ENCODE peak calls at places on chromosomes 1 and 21, in five cellular contexts. A is gastrocnemius medialis; R is naive thymus-derived CD4-positive, alpha-beta T cell; L is H9; J is A673. P is an unnamed sample.

GRCh38 chr1:116733466-116734108 is 20.6 kb upstream of the CD2 start:
- DNase-seq in A (no peak), R (no peak), L (no peak), J (no peak), P (no peak)

GRCh38 chr1:224528900-224529299 is 87.2 kb upstream of the CNIH3 start:
- DNase-seq in A (no peak), R (no peak), L (no peak), J (peak), P (no peak)

GRCh38 chr1:216688127-216688657 is 35.0 kb downstream of the ESRRG start:
- DNase-seq in A (no peak), R (no peak), L (no peak), J (no peak), P (no peak)

GRCh38 chr1:26602378-26602959 is 72.9 kb downstream of the RPS6KA1 start:
- DNase-seq in A (no peak), R (peak), L (no peak), J (peak), P (no peak)

GRCh38 chr1:113903496-113904291 is 905 bp downstream of the AP4B1 start:
- DNase-seq in A (no peak), R (peak), L (no peak), J (peak), P (no peak)

GRCh38 chr1:27575861-27576331 is 28.0 kb downstream of the AHDC1 start:
- DNase-seq in A (peak), R (no peak), L (peak), J (no peak), P (peak)

GRCh38 chr1:196407358-196408041 is 200.7 kb downstream of the KCNT2 start:
- DNase-seq in A (no peak), R (no peak), L (no peak), J (no peak), P (no peak)

GRCh38 chr1:153922076-153922837 is 515 bp downstream of the GATAD2B start:
- DNase-seq in A (peak), R (no peak), L (no peak), J (peak), P (peak)

GRCh38 chr1:192462630-192463029 is 112.9 kb upstream of the RGS1 start:
- DNase-seq in A (no peak), R (no peak), L (no peak), J (peak), P (no peak)

GRCh38 chr1:1037366-1038327 is 17.7 kb downstream of the AGRN start:
- DNase-seq in A (no peak), R (no peak), L (no peak), J (no peak), P (no peak)

GRCh38 chr1:113027008-113027407 is 46.0 kb upstream of the LRIG2 start:
- DNase-seq in A (peak), R (no peak), L (peak), J (no peak), P (no peak)

GRCh38 chr1:178819123-178819522 is 51.8 kb downstream of the ANGPTL1 start:
- DNase-seq in A (no peak), R (no peak), L (peak), J (no peak), P (no peak)

GRCh38 chr1:18994381-18994780 is 37.9 kb upstream of the IFFO2 start:
- DNase-seq in A (no peak), R (no peak), L (no peak), J (no peak), P (no peak)

GRCh38 chr1:175671066-175671465 is 72.3 kb downstream of the TNR start:
- DNase-seq in A (no peak), R (no peak), L (no peak), J (no peak), P (no peak)

GRCh38 chr1:209405183-209405823 is 178.2 kb upstream of the CAMK1G start:
- DNase-seq in A (no peak), R (no peak), L (no peak), J (no peak), P (no peak)

DNA sequence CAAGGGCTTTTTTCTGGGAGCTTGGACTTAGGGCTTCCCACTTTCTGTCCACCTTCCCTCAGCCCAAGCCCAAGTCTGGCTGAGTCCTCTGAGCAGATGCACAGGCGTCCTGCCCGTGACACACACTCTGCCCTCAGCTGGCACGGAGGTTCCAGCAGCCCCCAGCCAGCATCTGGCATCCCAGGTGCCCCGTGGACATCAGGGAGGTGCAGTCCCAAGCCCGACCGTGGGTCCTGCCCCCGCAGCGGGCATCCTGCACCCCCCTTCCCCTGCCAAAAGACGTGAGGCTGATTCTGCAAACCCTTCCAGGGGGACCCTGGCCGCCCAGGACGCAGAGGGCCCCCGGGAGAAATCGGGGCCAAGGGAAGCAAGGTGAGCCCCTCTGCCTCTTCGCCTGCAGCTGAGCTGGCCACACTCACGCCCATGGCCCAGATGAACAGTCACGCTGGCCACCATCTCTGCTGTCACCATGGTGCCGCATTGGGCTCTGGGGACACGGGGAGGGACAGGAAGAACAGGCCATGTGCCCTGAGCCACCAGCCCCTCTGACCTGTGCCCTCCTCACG is 20.5 kb downstream of the COL6A2 start:
- DNase-seq in A (peak), R (no peak), L (peak), J (no peak), P (peak)
- H3K27ac ChIP-seq in A (no peak), R (no peak), L (no peak), J (no peak), P (no peak)

GRCh38 chr1:32106663-32107273 is 1.1 kb upstream of the KPNA6 start:
- DNase-seq in A (no peak), R (no peak), L (no peak), J (no peak), P (no peak)
- H3K27ac ChIP-seq in A (peak), R (peak), L (no peak), J (no peak), P (no peak)

DNA sequence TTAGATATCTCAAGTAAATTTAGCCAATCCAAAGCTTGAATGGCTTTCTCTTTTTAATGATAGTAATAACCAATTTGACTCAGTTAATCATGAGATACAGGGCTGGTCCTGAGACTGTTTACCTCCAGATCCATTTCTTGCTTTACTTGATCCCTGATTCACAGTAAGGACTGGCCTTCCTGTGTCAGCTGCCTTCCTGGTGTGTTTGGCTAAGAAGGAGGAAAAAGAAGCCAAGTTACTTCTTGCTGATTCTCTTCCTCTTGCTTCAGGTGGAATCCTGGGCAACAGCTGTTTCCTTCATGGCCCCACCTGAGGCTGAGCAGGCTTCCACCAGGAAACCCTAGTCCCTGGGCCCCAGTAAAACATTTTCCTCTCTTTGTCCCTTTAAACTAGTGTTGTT is 14.6 kb upstream of the RC3H1 start:
- DNase-seq in A (no peak), R (no peak), L (no peak), J (no peak), P (no peak)
- H3K27ac ChIP-seq in A (no peak), R (no peak), L (no peak), J (no peak), P (no peak)

DNA sequence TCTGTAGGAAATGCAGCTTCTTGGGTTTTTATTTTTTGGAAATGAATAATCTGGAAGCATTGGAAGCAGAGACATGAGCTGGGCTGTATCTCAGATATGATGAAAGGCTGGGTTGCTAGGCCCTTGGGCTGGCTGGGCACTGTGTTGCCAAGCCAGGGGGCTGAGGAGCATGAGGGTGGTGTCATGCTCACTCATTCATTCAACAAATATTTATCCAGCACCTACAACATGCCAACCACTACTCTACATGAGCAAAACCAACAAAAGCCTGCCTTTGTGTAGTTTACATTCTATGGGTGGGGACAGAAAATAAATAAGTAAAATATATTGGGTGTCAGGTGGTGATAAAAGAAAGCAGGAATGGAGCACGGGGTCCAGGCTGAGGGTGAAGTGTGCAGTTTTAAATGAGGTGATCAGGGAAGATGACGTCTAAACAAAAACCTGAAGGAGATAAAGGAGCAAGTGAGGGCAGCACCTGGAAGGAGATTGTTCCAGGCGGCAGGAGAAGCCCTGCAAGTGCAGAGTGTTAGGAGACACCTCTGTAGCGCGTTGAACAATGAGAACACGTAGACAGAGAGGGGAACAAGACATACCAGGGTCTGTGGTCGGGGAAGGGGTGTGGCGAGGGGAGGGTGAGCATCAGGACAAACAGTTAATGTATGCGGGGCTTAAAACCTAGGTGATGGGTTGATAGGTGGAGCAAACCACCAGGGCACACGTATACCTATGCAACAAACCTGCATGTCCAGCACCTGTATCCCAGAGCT is 10.9 kb downstream of the TAGLN2 start:
- DNase-seq in A (no peak), R (no peak), L (no peak), J (no peak), P (no peak)
- H3K27ac ChIP-seq in A (no peak), R (no peak), L (peak), J (no peak), P (no peak)

GRCh38 chr1:204292733-204293132 is 67.0 kb downstream of the PLEKHA6 start:
- DNase-seq in A (no peak), R (no peak), L (no peak), J (no peak), P (no peak)
- H3K27ac ChIP-seq in A (peak), R (no peak), L (no peak), J (no peak), P (no peak)

GRCh38 chr1:15760520-15761211 is 2.1 kb downstream of the FBLIM1 start:
- DNase-seq in A (no peak), R (no peak), L (peak), J (peak), P (peak)
- H3K27ac ChIP-seq in A (peak), R (no peak), L (no peak), J (peak), P (no peak)